ENCODE peak calls at places on chromosomes 5 and 9, in five cellular contexts. A, V, X, B and K are unnamed samples.

GRCh38 chr9:111866976-111867375 is 29.6 kb upstream of the UGCG start:
- DNase-seq in B (no peak), V (no peak), A (no peak), X (no peak), K (no peak)

GRCh38 chr9:70111042-70111602 is 67.5 kb downstream of the MAMDC2 start:
- DNase-seq in B (peak; percentile 77), A (peak; percentile 67), V (peak; percentile 76), X (peak; percentile 47), K (no peak)

GRCh38 chr5:132662004-132662401 is 4.0 kb downstream of the IL13 start:
- DNase-seq in X (no peak), B (no peak), A (peak; percentile 44), V (no peak), K (no peak)

GRCh38 chr5:128844354-128844923 is 120.8 kb upstream of the SLC27A6 start:
- DNase-seq in V (no peak), B (peak; percentile 56), A (no peak), X (no peak), K (no peak)

GRCh38 chr5:39213437-39214207 is 5.7 kb downstream of the FYB1 start:
- DNase-seq in V (no peak), X (no peak), B (no peak), A (no peak), K (no peak)

GRCh38 chr5:84383816-84384603 is 670 bp downstream of the EDIL3 start:
- DNase-seq in X (peak; percentile 37), V (peak; percentile 23), A (no peak), B (peak; percentile 50), K (no peak)

GRCh38 chr9:121281614-121282291 is 13.8 kb downstream of the GSN start:
- DNase-seq in B (peak; percentile 50), A (no peak), X (no peak), V (peak; percentile 89), K (no peak)

GRCh38 chr5:139847790-139848507 is 52.3 kb downstream of the PSD2 start:
- DNase-seq in X (peak; percentile 39), V (peak; percentile 61), A (peak; percentile 84), B (peak; percentile 41), K (no peak)

GRCh38 chr9:107866912-107867311 is 377.3 kb upstream of the KLF4 start:
- DNase-seq in V (no peak), A (no peak), X (no peak), B (no peak), K (no peak)

GRCh38 chr5:172683696-172684464 is 42.8 kb downstream of the NEURL1B start:
- DNase-seq in V (no peak), B (no peak), A (no peak), X (no peak), K (no peak)

GRCh38 chr9:72996684-72997314 is 43.9 kb upstream of the ALDH1A1 start:
- DNase-seq in V (no peak), X (no peak), B (no peak), A (no peak), K (no peak)

GRCh38 chr5:171288066-171288465 is 21.0 kb upstream of the TLX3 start:
- DNase-seq in B (no peak), V (no peak), A (no peak), X (no peak), K (no peak)

GRCh38 chr5:147522435-147522834 is 12.6 kb upstream of the DPYSL3 start:
- DNase-seq in X (no peak), V (no peak), A (no peak), B (no peak), K (no peak)

GRCh38 chr9:37371565-37372464 is 50.7 kb upstream of the GRHPR start:
- DNase-seq in B (no peak), A (peak; percentile 86), V (no peak), X (no peak), K (no peak)

GRCh38 chr9:134597957-134598883 is 43.4 kb upstream of the COL5A1 start:
- DNase-seq in B (peak; percentile 31), A (no peak), X (no peak), V (no peak), K (no peak)

GRCh38 chr9:133585481-133586367 is 23.5 kb downstream of the FAM163B start:
- DNase-seq in B (peak; percentile 50), X (no peak), A (no peak), V (no peak), K (no peak)

DNA sequence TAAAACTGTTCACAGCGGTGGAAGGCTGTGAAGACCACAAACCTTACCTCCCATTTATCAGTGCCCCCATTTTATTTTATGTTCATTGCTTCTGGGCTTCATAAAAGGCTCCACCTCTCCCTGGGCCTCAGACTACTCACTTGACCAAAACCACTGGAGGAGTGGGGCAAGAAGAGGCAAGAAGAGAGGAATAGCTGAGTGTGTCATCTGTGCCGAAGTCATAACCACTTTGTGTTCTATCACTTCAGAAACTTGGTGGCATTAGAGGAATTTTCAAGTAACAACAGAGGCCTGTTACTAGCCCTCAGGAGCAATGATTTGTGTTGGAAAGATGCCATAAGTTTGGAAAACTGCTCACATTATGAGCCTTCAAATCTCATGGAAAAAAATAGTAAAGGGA is 88.7 kb upstream of the PIK3R1 start:
- DNase-seq in X (no peak), B (no peak), V (no peak), A (no peak), K (no peak)
- TF ChIP-seq CTCF in X (no peak), B (no peak), V (no peak), A (no peak), K (no peak)

GRCh38 chr9:4229252-4229651 is 70.6 kb downstream of the GLIS3 start:
- DNase-seq in A (no peak), V (no peak), B (no peak), X (no peak), K (no peak)
- TF ChIP-seq CTCF in A (no peak), V (no peak), B (no peak), X (no peak), K (no peak)

GRCh38 chr5:11075010-11075860 is 314.2 kb upstream of the DAP start:
- DNase-seq in A (no peak), B (no peak), V (no peak), X (no peak), K (no peak)
- TF ChIP-seq CTCF in A (peak; percentile 26), B (no peak), V (no peak), X (peak; percentile 17), K (no peak)

DNA sequence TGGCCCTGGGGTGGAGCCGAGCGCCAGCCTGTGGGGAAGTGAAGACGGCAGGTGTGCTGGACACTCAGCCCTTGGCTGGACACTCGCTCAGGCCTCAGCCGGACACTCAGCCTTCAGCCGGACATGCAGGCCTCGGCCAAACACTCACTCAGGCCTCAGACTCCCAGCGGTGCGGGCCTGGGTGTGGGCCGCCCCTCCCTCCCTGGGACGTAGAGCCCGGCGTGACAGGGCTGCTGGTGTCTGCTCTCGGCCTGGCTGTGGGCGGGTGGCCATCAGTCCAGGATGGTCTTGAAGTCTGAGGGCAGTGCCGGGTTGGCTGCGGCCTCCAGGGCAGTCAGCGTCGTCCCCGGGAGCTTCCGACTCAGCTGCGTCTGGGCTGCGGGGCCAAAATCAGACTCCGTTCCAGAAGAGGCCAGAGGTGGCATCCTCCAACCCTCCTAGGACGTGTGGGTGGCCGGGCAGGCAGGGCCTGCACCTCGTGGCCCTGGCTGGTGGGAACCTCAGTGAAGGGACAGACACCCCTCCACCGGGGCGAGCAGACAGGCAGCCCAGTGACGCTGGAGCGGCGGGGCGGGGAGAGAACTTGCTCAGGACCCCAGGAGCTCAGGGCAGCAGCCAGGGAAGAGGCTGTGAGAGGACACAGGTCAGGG is 28.4 kb downstream of the SLC6A18 start:
- DNase-seq in A (no peak), X (no peak), B (no peak), V (no peak), K (no peak)
- TF ChIP-seq CTCF in A (no peak), X (no peak), B (no peak), V (no peak), K (no peak)

GRCh38 chr5:125227333-125228075 is 481.1 kb upstream of the ZNF608 start:
- DNase-seq in B (peak; percentile 27), X (no peak), A (peak; percentile 34), V (no peak), K (no peak)
- TF ChIP-seq CTCF in B (peak; percentile 73), X (peak; percentile 56), A (peak; percentile 45), V (peak; percentile 35), K (peak; percentile 28)

DNA sequence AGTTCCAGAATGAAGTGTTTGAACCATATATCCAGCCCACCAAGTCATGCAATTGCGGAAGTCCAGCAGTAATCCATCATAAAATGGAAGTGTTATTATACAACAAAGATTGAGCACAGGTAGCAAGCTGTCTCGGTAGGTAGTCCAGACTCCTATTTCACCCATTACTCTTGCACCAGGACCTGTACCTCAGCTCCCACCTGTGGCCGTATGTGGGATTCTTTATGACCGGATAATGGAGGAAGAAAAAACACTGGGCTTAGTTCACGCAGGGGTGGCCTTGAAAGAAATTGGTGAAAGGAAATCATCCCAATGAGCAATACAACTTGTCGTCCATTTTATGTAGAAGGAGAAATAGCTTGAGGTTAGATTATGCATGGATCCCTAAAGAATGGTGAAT is 216.3 kb downstream of the ESM1 start:
- DNase-seq in X (no peak), A (no peak), B (no peak), V (no peak), K (no peak)
- TF ChIP-seq CTCF in X (no peak), A (no peak), B (no peak), V (no peak), K (no peak)